ENCODE peak calls at places on chromosome 19, in ten cellular contexts. G is AG04450, D is glutamatergic neuron, R is foreskin fibroblast, P is Peyer's patch, F is retinal pigment epithelial cell, A is uterus, K is right lobe of liver, W is lower leg skin, J is fibroblast of villous mesenchyme. Z is an unnamed sample.

GRCh38 chr19:9552902-9553301 is 14.5 kb upstream of the ZNF426 start:
- DNase-seq in G (no peak), D (no peak), R (no peak), P (no peak), F (no peak), A (no peak), K (no peak), W (no peak), J (no peak), Z (no peak)

GRCh38 chr19:49355890-49356289 is 6.3 kb downstream of the TEAD2 start:
- DNase-seq in G (no peak), D (no peak), R (peak; percentile 18), P (peak; percentile 48), F (no peak), A (peak; percentile 42), K (no peak), W (no peak), J (no peak), Z (no peak)

GRCh38 chr19:57441979-57442752 is 7.0 kb downstream of the ZNF749 start:
- DNase-seq in G (no peak), D (no peak), R (no peak), P (no peak), F (no peak), A (no peak), K (no peak), W (no peak), J (no peak), Z (no peak)

GRCh38 chr19:45630463-45630862 is 8.7 kb downstream of the EML2 start:
- DNase-seq in G (no peak), D (no peak), R (peak; percentile 91), P (no peak), F (peak; percentile 54), A (no peak), K (no peak), W (no peak), J (peak; percentile 82), Z (no peak)

GRCh38 chr19:8501968-8502367 is 472 bp downstream of the PRAM1 start:
- DNase-seq in G (no peak), D (no peak), R (no peak), P (no peak), F (no peak), A (no peak), K (no peak), W (no peak), J (no peak), Z (no peak)

GRCh38 chr19:50190439-50190891 is 13.0 kb upstream of the MYH14 start:
- DNase-seq in G (no peak), D (no peak), R (no peak), P (no peak), F (no peak), A (no peak), K (no peak), W (no peak), J (no peak), Z (no peak)

GRCh38 chr19:48842744-48843162 is 6.5 kb upstream of the HSD17B14 start:
- DNase-seq in G (no peak), D (peak; percentile 52), R (no peak), P (peak; percentile 41), F (no peak), A (peak; percentile 37), K (no peak), W (no peak), J (peak; percentile 60), Z (peak; percentile 82)

GRCh38 chr19:45179063-45179847 is 671 bp downstream of the BLOC1S3 start:
- DNase-seq in G (no peak), D (peak; percentile 56), R (peak; percentile 34), P (no peak), F (no peak), A (peak; percentile 38), K (peak; percentile 66), W (peak; percentile 89), J (peak; percentile 70), Z (peak; percentile 61)

GRCh38 chr19:32622002-32622401 is 41.0 kb downstream of the PDCD5 start:
- DNase-seq in G (no peak), D (no peak), R (no peak), P (no peak), F (no peak), A (no peak), K (no peak), W (no peak), J (no peak), Z (no peak)

GRCh38 chr19:47790398-47790814 is 11.9 kb downstream of the SELENOW start:
- DNase-seq in G (no peak), D (peak; percentile 96), R (peak; percentile 31), P (peak; percentile 74), F (no peak), A (peak; percentile 75), K (peak; percentile 83), W (peak; percentile 95), J (peak; percentile 67), Z (peak; percentile 96)

GRCh38 chr19:892243-892996 is 567 bp downstream of the MED16 start:
- DNase-seq in G (no peak), D (peak; percentile 55), R (no peak), P (no peak), F (no peak), A (no peak), K (peak; percentile 68), W (no peak), J (no peak), Z (peak; percentile 67)

GRCh38 chr19:51059715-51060114 is 5.2 kb downstream of the KLK13 start:
- DNase-seq in G (no peak), D (no peak), R (no peak), P (no peak), F (no peak), A (no peak), K (peak; percentile 32), W (peak; percentile 77), J (no peak), Z (no peak)

GRCh38 chr19:7953060-7953459 is 9.6 kb upstream of the TIMM44 start:
- DNase-seq in G (no peak), D (no peak), R (peak; percentile 16), P (no peak), F (no peak), A (no peak), K (no peak), W (no peak), J (peak; percentile 14), Z (no peak)

GRCh38 chr19:46254776-46255175 is 25.2 kb downstream of the IGFL1 start:
- DNase-seq in G (no peak), D (no peak), R (no peak), P (no peak), F (no peak), A (no peak), K (no peak), W (no peak), J (no peak), Z (no peak)

DNA sequence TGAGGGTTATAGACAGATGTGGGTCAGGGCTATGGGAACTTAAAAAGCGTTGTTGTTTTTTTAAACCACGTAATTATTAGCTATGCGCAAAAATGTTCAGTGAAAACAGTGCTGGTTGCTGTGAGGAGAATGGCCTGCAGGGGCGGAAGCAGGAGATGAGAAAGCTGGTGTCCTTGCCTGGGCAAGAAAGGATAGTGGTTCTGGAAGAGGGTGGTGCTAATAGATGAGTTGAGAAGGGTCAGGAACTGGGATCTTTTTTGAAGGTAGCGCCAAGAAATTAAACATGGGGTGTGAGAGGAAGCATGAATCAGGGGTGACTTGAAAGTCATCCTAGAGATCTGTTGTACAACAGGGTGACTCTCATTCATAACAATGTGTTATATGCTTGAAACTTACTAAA is 4.8 kb upstream of the SMG9 start:
- DNase-seq in G (no peak), D (no peak), R (peak; percentile 84), P (no peak), F (no peak), A (no peak), K (no peak), W (no peak), J (peak; percentile 44), Z (no peak)
- TF ChIP-seq CTCF in G (peak; percentile 64), D (no peak), R (peak; percentile 60), P (no peak), F (peak; percentile 34), A (no peak), K (no peak), W (no peak), J (peak; percentile 53), Z (peak; percentile 34)

DNA sequence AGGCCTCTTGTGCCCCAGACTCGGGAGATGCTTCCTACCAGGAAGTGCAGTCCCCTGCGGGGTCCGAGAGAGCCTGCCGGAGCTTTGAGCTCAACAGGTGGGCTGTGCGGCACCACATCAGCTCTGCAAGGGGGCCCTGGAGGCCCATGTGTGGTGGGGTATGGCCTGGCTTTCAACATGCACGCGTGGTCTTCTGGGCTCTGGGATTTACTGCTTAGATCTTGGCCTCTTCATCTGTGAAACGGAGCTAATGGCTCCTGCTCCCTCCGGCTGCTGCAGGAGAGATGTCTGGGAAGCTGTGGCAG is 18.0 kb downstream of the NDUFB7 start:
- DNase-seq in G (no peak), D (no peak), R (no peak), P (no peak), F (no peak), A (no peak), K (no peak), W (no peak), J (no peak), Z (no peak)
- TF ChIP-seq CTCF in G (no peak), D (no peak), R (no peak), P (no peak), F (no peak), A (no peak), K (no peak), W (no peak), J (no peak), Z (no peak)

DNA sequence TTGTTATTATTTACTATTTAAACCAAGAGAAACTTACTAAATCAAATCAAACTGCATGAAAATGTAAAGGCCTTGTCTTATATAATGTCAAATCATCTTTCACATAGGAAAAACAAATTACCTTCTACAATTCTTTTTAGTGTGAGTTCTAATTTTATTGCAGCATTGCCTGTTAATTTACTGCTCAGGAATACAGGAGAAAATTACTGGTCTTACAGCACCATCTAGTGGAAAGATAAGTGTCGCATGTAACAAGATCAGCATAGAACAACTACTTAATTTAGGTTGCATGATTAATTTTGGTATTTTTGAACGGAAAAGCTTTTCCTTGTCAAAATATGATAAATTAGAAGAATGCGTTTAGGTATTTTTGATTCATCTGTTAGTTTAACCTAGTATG is 502.7 kb downstream of the UQCRFS1 start:
- DNase-seq in G (peak; percentile 20), D (no peak), R (peak; percentile 44), P (no peak), F (peak; percentile 36), A (no peak), K (no peak), W (no peak), J (peak; percentile 60), Z (peak; percentile 73)
- TF ChIP-seq CTCF in G (peak; percentile 59), D (peak; percentile 72), R (peak; percentile 55), P (peak; percentile 63), F (peak; percentile 60), A (peak; percentile 52), K (peak; percentile 70), W (no peak), J (peak; percentile 59), Z (peak; percentile 88)

GRCh38 chr19:40798223-40798996 is 581 bp upstream of the EGLN2 start:
- DNase-seq in G (peak; percentile 99), D (peak; percentile 100), R (peak; percentile 100), P (peak; percentile 100), F (peak; percentile 99), A (peak; percentile 100), K (peak; percentile 100), W (peak; percentile 100), J (peak; percentile 100), Z (peak; percentile 100)
- TF ChIP-seq CTCF in G (peak; percentile 61), D (peak; percentile 29), R (peak; percentile 37), P (peak; percentile 65), F (peak; percentile 49), A (peak; percentile 55), K (peak; percentile 21), W (peak; percentile 15), J (peak; percentile 51), Z (peak; percentile 45)

GRCh38 chr19:54506079-54506478 is 3.4 kb downstream of the LAIR2 start:
- DNase-seq in G (no peak), D (no peak), R (no peak), P (no peak), F (no peak), A (no peak), K (no peak), W (no peak), J (no peak), Z (no peak)
- TF ChIP-seq CTCF in G (no peak), D (no peak), R (no peak), P (no peak), F (no peak), A (no peak), K (no peak), W (no peak), J (no peak), Z (no peak)